ENCODE peak calls at places on chromosome 2, in four cellular contexts. One of them, this sample, is unnamed.
A peak's percentile ranks its signal among the peaks of the same experiment; 100 is the strongest.

GRCh38 chr2:179071810-179072355 is 21.9 kb upstream of the CCDC141 start:
- DNase-seq in prostate gland: no peak
- DNase-seq in uterus: no peak
- DNase-seq in GM12878: no peak
- DNase-seq in this sample: no peak

GRCh38 chr2:64770781-64771334 is 117.1 kb upstream of the SERTAD2 start:
- DNase-seq in prostate gland: no peak
- DNase-seq in uterus: peak; percentile 81
- DNase-seq in GM12878: no peak
- DNase-seq in this sample: no peak

GRCh38 chr2:28956415-28956826 is 24.7 kb upstream of the TOGARAM2 start:
- DNase-seq in prostate gland: no peak
- DNase-seq in uterus: no peak
- DNase-seq in GM12878: no peak
- DNase-seq in this sample: no peak

GRCh38 chr2:43073373-43073772 is 153.0 kb downstream of the ZFP36L2 start:
- DNase-seq in prostate gland: no peak
- DNase-seq in uterus: peak; percentile 58
- DNase-seq in GM12878: no peak
- DNase-seq in this sample: no peak

GRCh38 chr2:200159366-200159720 is 147.2 kb upstream of the SPATS2L start:
- DNase-seq in prostate gland: no peak
- DNase-seq in uterus: no peak
- DNase-seq in GM12878: no peak
- DNase-seq in this sample: peak; percentile 57

GRCh38 chr2:209348453-209348852 is 75.4 kb upstream of the MAP2 start:
- DNase-seq in prostate gland: no peak
- DNase-seq in uterus: no peak
- DNase-seq in GM12878: no peak
- DNase-seq in this sample: no peak

GRCh38 chr2:133109772-133110171 is 439.8 kb upstream of the LYPD1 start:
- DNase-seq in prostate gland: no peak
- DNase-seq in uterus: no peak
- DNase-seq in GM12878: no peak
- DNase-seq in this sample: no peak

GRCh38 chr2:11789243-11789642 is 42.8 kb downstream of the LPIN1 start:
- DNase-seq in prostate gland: no peak
- DNase-seq in uterus: no peak
- DNase-seq in GM12878: no peak
- DNase-seq in this sample: no peak

GRCh38 chr2:173355866-173356508 is 1.3 kb downstream of the CDCA7 start:
- DNase-seq in prostate gland: peak; percentile 18
- DNase-seq in uterus: no peak
- DNase-seq in GM12878: no peak
- DNase-seq in this sample: no peak

GRCh38 chr2:3270095-3270478 is 107.5 kb downstream of the EIPR1 start:
- DNase-seq in prostate gland: no peak
- DNase-seq in uterus: no peak
- DNase-seq in GM12878: no peak
- DNase-seq in this sample: no peak

GRCh38 chr2:138365581-138365980 is 136.0 kb upstream of the SPOPL start:
- DNase-seq in prostate gland: no peak
- DNase-seq in uterus: no peak
- DNase-seq in GM12878: no peak
- DNase-seq in this sample: no peak

GRCh38 chr2:207772081-207772843 is 2.6 kb upstream of the FZD5 start:
- DNase-seq in prostate gland: no peak
- DNase-seq in uterus: peak; percentile 20
- DNase-seq in GM12878: no peak
- DNase-seq in this sample: no peak

GRCh38 chr2:10499275-10499907 is 51.3 kb upstream of the ODC1 start:
- DNase-seq in prostate gland: no peak
- DNase-seq in uterus: no peak
- DNase-seq in GM12878: no peak
- DNase-seq in this sample: no peak

GRCh38 chr2:109516445-109517117 is 97.2 kb downstream of the SEPTIN10 start:
- DNase-seq in prostate gland: no peak
- DNase-seq in uterus: no peak
- DNase-seq in GM12878: no peak
- DNase-seq in this sample: no peak

GRCh38 chr2:75241696-75242095 is 42.4 kb upstream of the TACR1 start:
- DNase-seq in prostate gland: no peak
- DNase-seq in uterus: no peak
- DNase-seq in GM12878: no peak
- DNase-seq in this sample: no peak

GRCh38 chr2:30334738-30335426 is 103.5 kb downstream of the LBH start:
- DNase-seq in prostate gland: no peak
- DNase-seq in uterus: no peak
- DNase-seq in GM12878: peak; percentile 40
- DNase-seq in this sample: no peak

GRCh38 chr2:236536727-236537398 is 32.8 kb upstream of the ACKR3 start:
- DNase-seq in prostate gland: no peak
- DNase-seq in uterus: no peak
- DNase-seq in GM12878: peak; percentile 53
- DNase-seq in this sample: no peak

GRCh38 chr2:67649331-67650071 is 252.4 kb downstream of the ETAA1 start:
- DNase-seq in prostate gland: no peak
- DNase-seq in uterus: peak; percentile 49
- DNase-seq in GM12878: no peak
- DNase-seq in this sample: no peak

GRCh38 chr2:218393750-218394290 is 5.8 kb upstream of the CTDSP1 start:
- DNase-seq in prostate gland: no peak
- DNase-seq in uterus: no peak
- DNase-seq in GM12878: no peak
- DNase-seq in this sample: no peak

GRCh38 chr2:165499131-165499530 is 29.6 kb downstream of the CSRNP3 start:
- DNase-seq in prostate gland: no peak
- DNase-seq in uterus: no peak
- DNase-seq in GM12878: no peak
- DNase-seq in this sample: no peak

GRCh38 chr2:16870677-16871076 is 205.0 kb upstream of the CYRIA start:
- DNase-seq in prostate gland: no peak
- DNase-seq in uterus: no peak
- DNase-seq in GM12878: no peak
- DNase-seq in this sample: no peak

GRCh38 chr2:227597993-227598392 is 700 bp upstream of the SCYGR2 start:
- DNase-seq in prostate gland: no peak
- DNase-seq in uterus: no peak
- DNase-seq in GM12878: no peak
- DNase-seq in this sample: peak; percentile 79

GRCh38 chr2:55961318-55961911 is 37.8 kb upstream of the EFEMP1 start:
- DNase-seq in prostate gland: peak; percentile 43
- DNase-seq in uterus: no peak
- DNase-seq in GM12878: no peak
- DNase-seq in this sample: no peak

GRCh38 chr2:241965931-241966412 is 96.4 kb downstream of the RTP5 start:
- DNase-seq in prostate gland: no peak
- DNase-seq in uterus: peak; percentile 41
- DNase-seq in GM12878: peak; percentile 65
- DNase-seq in this sample: no peak

GRCh38 chr2:127085260-127085666 is 21.7 kb downstream of the BIN1 start:
- DNase-seq in prostate gland: no peak
- DNase-seq in uterus: no peak
- DNase-seq in GM12878: peak; percentile 42
- DNase-seq in this sample: no peak

GRCh38 chr2:179861777-179862117 is 335 bp upstream of the ZNF385B start:
- DNase-seq in prostate gland: no peak
- DNase-seq in uterus: peak; percentile 11
- DNase-seq in GM12878: no peak
- DNase-seq in this sample: no peak

GRCh38 chr2:181589779-181590178 is 67.1 kb downstream of the CERKL start:
- DNase-seq in prostate gland: no peak
- DNase-seq in uterus: no peak
- DNase-seq in GM12878: no peak
- DNase-seq in this sample: no peak

GRCh38 chr2:31207790-31208189 is 9.5 kb downstream of the CAPN14 start:
- DNase-seq in prostate gland: no peak
- DNase-seq in uterus: no peak
- DNase-seq in GM12878: no peak
- DNase-seq in this sample: no peak

GRCh38 chr2:10237392-10238321 is 65.0 kb upstream of the HPCAL1 start:
- DNase-seq in prostate gland: no peak
- DNase-seq in uterus: peak; percentile 10
- DNase-seq in GM12878: no peak
- DNase-seq in this sample: no peak

GRCh38 chr2:231111987-231112386 is 12.9 kb downstream of the HTR2B start:
- DNase-seq in prostate gland: no peak
- DNase-seq in uterus: no peak
- DNase-seq in GM12878: no peak
- DNase-seq in this sample: no peak

GRCh38 chr2:137254081-137254480 is 488.7 kb downstream of the THSD7B start:
- DNase-seq in prostate gland: no peak
- DNase-seq in uterus: no peak
- DNase-seq in GM12878: no peak
- DNase-seq in this sample: no peak

GRCh38 chr2:120502357-120502756 is 156.4 kb downstream of the INHBB start:
- DNase-seq in prostate gland: no peak
- DNase-seq in uterus: no peak
- DNase-seq in GM12878: no peak
- DNase-seq in this sample: no peak

GRCh38 chr2:220365023-220365422 is 737.6 kb downstream of the SLC4A3 start:
- DNase-seq in prostate gland: no peak
- DNase-seq in uterus: no peak
- DNase-seq in GM12878: no peak
- DNase-seq in this sample: no peak

GRCh38 chr2:10579441-10580169 is 110.2 kb downstream of the NOL10 start:
- DNase-seq in prostate gland: no peak
- DNase-seq in uterus: no peak
- DNase-seq in GM12878: no peak
- DNase-seq in this sample: no peak

GRCh38 chr2:139033300-139033699 is 253.1 kb upstream of the NXPH2 start:
- DNase-seq in prostate gland: no peak
- DNase-seq in uterus: no peak
- DNase-seq in GM12878: no peak
- DNase-seq in this sample: no peak

GRCh38 chr2:71001592-71002570 is 7.2 kb upstream of the TEX261 start:
- DNase-seq in prostate gland: no peak
- DNase-seq in uterus: peak; percentile 5
- DNase-seq in GM12878: no peak
- DNase-seq in this sample: no peak

GRCh38 chr2:70999362-70999761 is 4.7 kb upstream of the TEX261 start:
- DNase-seq in prostate gland: no peak
- DNase-seq in uterus: no peak
- DNase-seq in GM12878: no peak
- DNase-seq in this sample: no peak

GRCh38 chr2:71004356-71004755 is 9.7 kb upstream of the TEX261 start:
- DNase-seq in prostate gland: no peak
- DNase-seq in uterus: no peak
- DNase-seq in GM12878: no peak
- DNase-seq in this sample: no peak

GRCh38 chr2:71003396-71003795 is 8.7 kb upstream of the TEX261 start:
- DNase-seq in prostate gland: no peak
- DNase-seq in uterus: no peak
- DNase-seq in GM12878: no peak
- DNase-seq in this sample: no peak

GRCh38 chr2:71000780-71001591 is 6.3 kb upstream of the TEX261 start:
- DNase-seq in prostate gland: peak; percentile 36
- DNase-seq in uterus: peak; percentile 69
- DNase-seq in GM12878: no peak
- DNase-seq in this sample: no peak
- H3K4me3 ChIP-seq in prostate gland: no peak overlapping the region
- H3K4me3 ChIP-seq in uterus: no peak overlapping the region
- H3K4me3 ChIP-seq in GM12878: peak overlapping the region; percentile 66
- H3K4me3 ChIP-seq in this sample: peak overlapping the region; percentile 30

DNA sequence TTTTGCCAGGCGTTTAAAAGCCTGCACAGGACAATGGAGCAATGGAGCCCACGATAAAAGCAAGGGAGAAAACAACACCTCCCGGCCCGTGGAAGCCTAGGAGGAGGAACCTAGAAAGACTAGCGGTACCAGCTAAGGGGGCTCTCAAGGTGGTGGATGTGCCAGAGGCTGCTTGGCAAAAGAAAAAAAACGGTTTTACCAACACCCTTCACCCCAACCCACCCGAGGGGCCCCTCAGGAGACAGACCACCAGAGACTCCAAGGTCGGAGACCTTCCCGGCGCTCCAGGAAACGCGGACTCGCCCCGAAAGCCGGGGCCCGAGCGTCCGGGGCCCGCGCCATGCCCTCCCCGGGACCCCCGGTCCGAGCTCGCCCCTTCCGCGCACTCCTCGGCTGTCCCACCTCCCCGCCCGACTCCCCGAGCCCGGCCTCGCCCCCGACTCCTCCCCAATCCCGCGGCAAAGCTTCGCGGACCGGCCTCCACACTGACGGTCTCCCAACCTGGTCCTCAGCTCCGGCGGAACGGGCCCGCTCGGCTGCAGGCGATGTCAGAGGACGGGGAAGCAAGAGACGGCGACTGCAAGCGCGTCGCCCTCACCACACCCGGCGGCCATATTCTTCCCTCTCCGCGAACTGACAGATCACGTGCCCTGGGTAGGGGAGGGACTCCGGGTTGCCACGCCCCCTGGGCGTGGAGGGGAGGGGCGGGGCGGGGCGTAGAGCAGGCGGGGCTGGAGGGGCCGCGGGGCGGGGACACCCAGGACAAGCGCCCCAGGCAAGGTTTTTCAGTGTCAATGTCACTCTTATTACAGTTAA is at the start of gene KIDINS220:
- DNase-seq in prostate gland: peak; percentile 88
- DNase-seq in uterus: peak; percentile 88
- DNase-seq in GM12878: peak; percentile 43
- DNase-seq in this sample: peak; percentile 97
- TF ChIP-seq POLR2A in prostate gland: peak; percentile 92
- TF ChIP-seq POLR2A in uterus: peak; percentile 78
- TF ChIP-seq POLR2A in GM12878: peak; percentile 98
- TF ChIP-seq POLR2A in this sample: peak; percentile 55

DNA sequence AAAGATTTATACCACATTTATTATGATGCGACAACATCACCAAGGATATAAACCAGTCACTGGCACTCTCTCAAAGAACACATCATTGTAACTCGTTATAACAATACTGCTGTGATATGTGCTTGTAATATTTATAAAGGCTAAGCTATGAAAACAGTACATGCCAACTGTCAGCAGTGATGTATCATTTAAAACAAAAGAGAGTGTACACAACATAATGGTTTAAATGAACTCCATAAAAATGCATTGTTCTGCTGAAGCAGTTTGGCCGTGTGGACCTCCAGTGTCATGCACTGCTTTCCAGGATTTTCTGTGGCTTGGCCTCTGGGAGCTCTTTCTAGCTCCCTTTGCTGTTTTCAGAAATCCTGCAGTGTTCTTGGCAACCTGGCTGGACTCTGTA is 215.6 kb downstream of the MTX2 start:
- DNase-seq in prostate gland: peak; percentile 18
- DNase-seq in uterus: no peak
- DNase-seq in GM12878: no peak
- DNase-seq in this sample: no peak
- H3K4me3 ChIP-seq in prostate gland: no peak overlapping the region
- H3K4me3 ChIP-seq in uterus: no peak overlapping the region
- H3K4me3 ChIP-seq in GM12878: no peak overlapping the region
- H3K4me3 ChIP-seq in this sample: no peak overlapping the region

GRCh38 chr2:190343500-190344274 is at the start of gene INPP1:
- DNase-seq in prostate gland: peak; percentile 25
- DNase-seq in uterus: peak; percentile 77
- DNase-seq in GM12878: no peak
- DNase-seq in this sample: no peak
- TF ChIP-seq POLR2A in prostate gland: peak; percentile 79
- TF ChIP-seq POLR2A in uterus: peak; percentile 78
- TF ChIP-seq POLR2A in GM12878: peak; percentile 53
- TF ChIP-seq POLR2A in this sample: no peak

GRCh38 chr2:110869472-110870446 is 137.4 kb downstream of the ACOXL start:
- DNase-seq in prostate gland: no peak
- DNase-seq in uterus: no peak
- DNase-seq in GM12878: no peak
- DNase-seq in this sample: peak; percentile 81
- H3K4me3 ChIP-seq in prostate gland: no peak overlapping the region
- H3K4me3 ChIP-seq in uterus: no peak overlapping the region
- H3K4me3 ChIP-seq in GM12878: no peak overlapping the region
- H3K4me3 ChIP-seq in this sample: no peak overlapping the region